ENCODE peak calls at places on chromosomes 12 and 14, in nine cellular contexts. R is fibroblast of lung; S is NCI-H526; L is NCI-H1694; H is activated CD4-positive, alpha-beta T cell treated with anti-CD3 and anti-CD28 coated beads for 1 hour; E is occipital lobe; M is naive thymus-derived CD4-positive, alpha-beta T cell; T is kidney glomerular epithelial cell; K is AG09309. B is an unnamed sample.
A peak's percentile ranks its signal among the peaks of the same experiment; 100 is the strongest.

GRCh38 chr12:3456809-3457208 is 34.2 kb upstream of the PRMT8 start:
- DNase-seq in T (no peak), M (no peak), H (no peak), K (no peak), L (no peak), E (no peak), R (no peak), S (no peak), B (no peak)

GRCh38 chr12:29070309-29070708 is 78.8 kb upstream of the FAR2 start:
- DNase-seq in M (no peak), K (no peak), L (no peak), R (no peak), H (no peak), S (no peak), E (no peak), T (no peak), B (no peak)

GRCh38 chr12:23707270-23707669 is 242.2 kb downstream of the SOX5 start:
- DNase-seq in M (no peak), H (no peak), S (no peak), R (no peak), K (no peak), L (no peak), T (no peak), E (no peak), B (no peak)

GRCh38 chr12:30795660-30796507 is 41.1 kb upstream of the CAPRIN2 start:
- DNase-seq in S (no peak), K (no peak), R (peak; percentile 70), L (no peak), E (peak; percentile 8), T (peak; percentile 56), H (no peak), M (peak; percentile 11), B (peak; percentile 60)

GRCh38 chr14:89425931-89426330 is 8.9 kb upstream of the FOXN3 start:
- DNase-seq in H (no peak), E (no peak), M (no peak), S (no peak), L (no peak), K (peak; percentile 94), R (peak; percentile 98), T (peak; percentile 81), B (no peak)

GRCh38 chr14:52119030-52119429 is 50.2 kb upstream of the NID2 start:
- DNase-seq in K (no peak), M (no peak), E (peak; percentile 44), H (no peak), R (peak; percentile 47), S (no peak), L (no peak), T (no peak), B (no peak)

GRCh38 chr14:20807304-20807956 is 4.8 kb upstream of the RNASE1 start:
- DNase-seq in M (no peak), T (no peak), S (no peak), R (no peak), H (no peak), E (no peak), L (no peak), K (no peak), B (no peak)

GRCh38 chr12:6230321-6231110 is 30.3 kb downstream of the CD9 start:
- DNase-seq in T (peak; percentile 36), E (peak; percentile 90), K (no peak), M (peak; percentile 69), S (peak; percentile 54), R (peak; percentile 45), L (no peak), H (peak; percentile 38), B (peak; percentile 60)

GRCh38 chr12:52942056-52942913 is 6.6 kb upstream of the KRT18 start:
- DNase-seq in K (no peak), E (no peak), T (no peak), S (no peak), H (no peak), R (no peak), L (no peak), M (no peak), B (no peak)

GRCh38 chr12:50647479-50647878 is 116.4 kb upstream of the ATF1 start:
- DNase-seq in E (no peak), H (no peak), L (no peak), S (no peak), T (peak; percentile 54), R (no peak), M (no peak), K (no peak), B (no peak)

GRCh38 chr14:103533137-103533998 is 4.4 kb downstream of the TRMT61A start:
- DNase-seq in K (no peak), S (no peak), H (no peak), E (no peak), T (no peak), L (no peak), M (no peak), R (no peak), B (no peak)

GRCh38 chr14:55801121-55801520 is 221.1 kb downstream of the KTN1 start:
- DNase-seq in T (no peak), H (no peak), L (no peak), S (no peak), E (no peak), K (no peak), R (no peak), M (no peak), B (no peak)

GRCh38 chr12:108390495-108391203 is 51.5 kb upstream of the CMKLR1 start:
- DNase-seq in R (no peak), S (no peak), K (no peak), E (no peak), T (no peak), M (no peak), L (peak; percentile 12), H (no peak), B (no peak)

GRCh38 chr14:91742956-91743653 is 11.2 kb upstream of the CATSPERB start:
- DNase-seq in E (no peak), T (no peak), S (no peak), K (no peak), H (no peak), R (no peak), M (no peak), L (no peak), B (no peak)

GRCh38 chr12:56128669-56129209 is 672 bp downstream of the ESYT1 start:
- DNase-seq in L (no peak), E (no peak), S (no peak), K (no peak), T (peak; percentile 27), R (no peak), M (no peak), H (no peak), B (no peak)

GRCh38 chr12:122203301-122203967 is at the start of gene B3GNT4:
- DNase-seq in H (peak; percentile 58), E (peak; percentile 40), T (no peak), S (peak; percentile 41), K (no peak), R (peak; percentile 42), L (no peak), M (peak; percentile 70), B (peak; percentile 59)

GRCh38 chr14:105857223-105857815 is 330.9 kb downstream of the TMEM121 start:
- DNase-seq in K (no peak), M (no peak), R (no peak), S (no peak), E (no peak), L (no peak), T (no peak), H (peak; percentile 7), B (no peak)

GRCh38 chr12:60501124-60501729 is 905.4 kb downstream of the SLC16A7 start:
- DNase-seq in H (no peak), E (no peak), S (no peak), M (no peak), T (no peak), L (no peak), K (no peak), R (peak; percentile 71), B (no peak)

GRCh38 chr14:90111895-90112534 is 50.2 kb downstream of the KCNK13 start:
- DNase-seq in H (no peak), L (no peak), T (peak; percentile 93), E (no peak), K (no peak), M (no peak), S (no peak), R (peak; percentile 5), B (no peak)

GRCh38 chr14:63174760-63175191 is 29.5 kb upstream of the RHOJ start:
- DNase-seq in M (no peak), S (peak; percentile 1), H (no peak), K (no peak), T (peak; percentile 44), R (peak; percentile 77), E (no peak), L (peak; percentile 68), B (no peak)

GRCh38 chr12:67442347-67442841 is 173.2 kb downstream of the CAND1 start:
- DNase-seq in K (no peak), R (no peak), H (no peak), M (no peak), E (no peak), T (peak; percentile 44), S (peak; percentile 32), L (peak; percentile 28), B (no peak)

GRCh38 chr12:95131589-95132335 is 58.3 kb upstream of the NR2C1 start:
- DNase-seq in R (peak; percentile 41), S (no peak), E (no peak), H (no peak), K (no peak), M (no peak), T (no peak), L (no peak), B (no peak)

GRCh38 chr12:124916370-124917134 is 2.1 kb upstream of the UBC start:
- DNase-seq in S (no peak), M (no peak), R (peak; percentile 95), K (peak; percentile 77), E (no peak), L (no peak), T (no peak), H (no peak), B (no peak)

GRCh38 chr14:71403673-71404072 is 496.4 kb downstream of the PCNX1 start:
- DNase-seq in T (no peak), R (peak; percentile 27), H (no peak), S (no peak), E (no peak), M (peak; percentile 31), K (no peak), L (peak; percentile 12), B (no peak)

GRCh38 chr14:101476931-101477553 is 84.3 kb upstream of the DIO3 start:
- DNase-seq in R (no peak), E (no peak), H (peak; percentile 3), T (peak; percentile 1), M (no peak), K (no peak), L (no peak), S (no peak), B (no peak)